ENCODE peak calls at places on chromosome 9, in nine cellular contexts. One of them, this sample, is unnamed. For H3K27me3, the result is how much of the 10 kb centered on the place peaks cover.

GRCh38 chr9:104794070-104794469 is 30.1 kb downstream of the NIPSNAP3B start:
- DNase-seq in H9: no peak
- DNase-seq in mesendoderm: no peak
- DNase-seq in CD8-positive, alpha-beta T cell: no peak
- DNase-seq in body of pancreas: no peak
- DNase-seq in PC-9: no peak
- DNase-seq in AG04450: no peak
- DNase-seq in GM23248: no peak
- DNase-seq in psoas muscle: no peak
- DNase-seq in this sample: no peak

GRCh38 chr9:114263853-114264510 is 58.9 kb upstream of the ORM1 start:
- DNase-seq in H9: peak
- DNase-seq in mesendoderm: peak
- DNase-seq in CD8-positive, alpha-beta T cell: no peak
- DNase-seq in body of pancreas: no peak
- DNase-seq in PC-9: no peak
- DNase-seq in AG04450: no peak
- DNase-seq in GM23248: no peak
- DNase-seq in psoas muscle: no peak
- DNase-seq in this sample: no peak

GRCh38 chr9:98342819-98343208 is 87.4 kb upstream of the TBC1D2 start:
- DNase-seq in H9: no peak
- DNase-seq in mesendoderm: no peak
- DNase-seq in CD8-positive, alpha-beta T cell: no peak
- DNase-seq in body of pancreas: no peak
- DNase-seq in PC-9: no peak
- DNase-seq in AG04450: no peak
- DNase-seq in GM23248: no peak
- DNase-seq in psoas muscle: no peak
- DNase-seq in this sample: no peak

GRCh38 chr9:112012026-112012902 is 115.7 kb downstream of the UGCG start:
- DNase-seq in H9: no peak
- DNase-seq in mesendoderm: no peak
- DNase-seq in CD8-positive, alpha-beta T cell: no peak
- DNase-seq in body of pancreas: peak
- DNase-seq in PC-9: peak
- DNase-seq in AG04450: peak
- DNase-seq in GM23248: peak
- DNase-seq in psoas muscle: peak
- DNase-seq in this sample: no peak

GRCh38 chr9:5799314-5799713 is 33.6 kb downstream of the ERMP1 start:
- DNase-seq in H9: no peak
- DNase-seq in mesendoderm: peak
- DNase-seq in CD8-positive, alpha-beta T cell: no peak
- DNase-seq in body of pancreas: peak
- DNase-seq in PC-9: peak
- DNase-seq in AG04450: peak
- DNase-seq in GM23248: peak
- DNase-seq in psoas muscle: no peak
- DNase-seq in this sample: no peak

GRCh38 chr9:95778957-95779356 is 96.5 kb upstream of the ERCC6L2 start:
- DNase-seq in H9: no peak
- DNase-seq in mesendoderm: no peak
- DNase-seq in CD8-positive, alpha-beta T cell: no peak
- DNase-seq in body of pancreas: peak
- DNase-seq in PC-9: no peak
- DNase-seq in AG04450: peak
- DNase-seq in GM23248: peak
- DNase-seq in psoas muscle: peak
- DNase-seq in this sample: no peak

GRCh38 chr9:114278881-114279570 is 43.9 kb upstream of the ORM1 start:
- DNase-seq in H9: no peak
- DNase-seq in mesendoderm: peak
- DNase-seq in CD8-positive, alpha-beta T cell: no peak
- DNase-seq in body of pancreas: no peak
- DNase-seq in PC-9: peak
- DNase-seq in AG04450: no peak
- DNase-seq in GM23248: peak
- DNase-seq in psoas muscle: peak
- DNase-seq in this sample: no peak

GRCh38 chr9:95516221-95516735 is 493 bp downstream of the PTCH1 start:
- DNase-seq in H9: no peak
- DNase-seq in mesendoderm: no peak
- DNase-seq in CD8-positive, alpha-beta T cell: no peak
- DNase-seq in body of pancreas: peak
- DNase-seq in PC-9: no peak
- DNase-seq in AG04450: no peak
- DNase-seq in GM23248: peak
- DNase-seq in psoas muscle: no peak
- DNase-seq in this sample: no peak

DNA sequence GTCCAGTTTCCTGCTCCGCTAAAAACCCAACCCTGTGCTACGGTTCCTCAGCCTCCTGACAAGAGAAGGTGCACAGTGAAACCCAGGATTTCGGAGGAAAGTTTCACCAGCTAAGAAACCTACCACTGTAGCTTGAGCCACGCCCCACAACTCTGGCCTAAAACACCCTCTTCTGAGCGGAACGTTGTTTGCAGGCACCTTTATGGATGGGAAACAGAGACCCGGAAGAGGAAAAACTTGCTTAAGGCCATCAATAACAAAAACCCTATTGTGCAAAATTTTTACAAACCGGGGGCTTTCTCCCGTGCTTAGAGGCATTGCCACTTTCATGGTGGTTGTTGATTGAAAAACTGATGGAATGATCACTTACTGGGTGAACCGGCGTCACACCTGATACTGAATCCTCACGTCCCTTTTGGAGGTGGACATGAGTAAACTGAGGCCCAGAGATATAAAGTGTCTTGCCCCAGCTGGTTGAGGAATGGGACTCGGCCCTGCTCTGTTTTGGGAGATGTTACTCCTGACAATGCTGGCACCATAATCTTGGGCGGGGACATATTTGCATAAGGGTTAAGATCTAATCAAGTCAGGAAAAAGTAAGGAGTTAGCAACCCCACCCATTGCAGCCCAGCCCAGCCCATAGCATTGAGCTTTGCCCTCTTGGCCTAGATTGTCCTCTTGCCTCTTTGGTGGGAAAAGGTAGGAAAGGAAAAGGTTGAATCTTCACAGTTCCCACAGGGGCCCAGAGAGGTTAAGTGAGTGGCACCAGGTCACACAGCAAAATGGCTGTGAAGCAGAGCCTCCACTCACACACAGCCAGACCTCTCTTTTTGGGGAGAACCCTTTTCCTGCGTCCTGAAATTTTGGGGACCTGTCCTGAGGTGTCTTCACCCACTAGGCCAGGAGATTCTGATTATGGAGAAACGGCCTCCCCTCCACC is 23.2 kb upstream of the PTGS1 start:
- DNase-seq in H9: no peak
- DNase-seq in mesendoderm: peak
- DNase-seq in CD8-positive, alpha-beta T cell: no peak
- DNase-seq in body of pancreas: peak
- DNase-seq in PC-9: peak
- DNase-seq in AG04450: no peak
- DNase-seq in GM23248: peak
- DNase-seq in psoas muscle: no peak
- DNase-seq in this sample: no peak
- H3K27me3 ChIP-seq in H9: under half
- H3K27me3 ChIP-seq in mesendoderm: under half
- H3K27me3 ChIP-seq in CD8-positive, alpha-beta T cell: under half
- H3K27me3 ChIP-seq in body of pancreas: under half
- H3K27me3 ChIP-seq in PC-9: under half
- H3K27me3 ChIP-seq in AG04450: under half
- H3K27me3 ChIP-seq in GM23248: under half
- H3K27me3 ChIP-seq in psoas muscle: under half
- H3K27me3 ChIP-seq in this sample: under half

GRCh38 chr9:26949604-26950003 is 2.6 kb upstream of the PLAA start:
- DNase-seq in H9: no peak
- DNase-seq in mesendoderm: peak
- DNase-seq in CD8-positive, alpha-beta T cell: no peak
- DNase-seq in body of pancreas: no peak
- DNase-seq in PC-9: no peak
- DNase-seq in AG04450: no peak
- DNase-seq in GM23248: peak
- DNase-seq in psoas muscle: no peak
- DNase-seq in this sample: no peak

GRCh38 chr9:26945591-26945990 is 1.5 kb downstream of the PLAA start:
- DNase-seq in H9: no peak
- DNase-seq in mesendoderm: peak
- DNase-seq in CD8-positive, alpha-beta T cell: no peak
- DNase-seq in body of pancreas: no peak
- DNase-seq in PC-9: no peak
- DNase-seq in AG04450: no peak
- DNase-seq in GM23248: peak
- DNase-seq in psoas muscle: no peak
- DNase-seq in this sample: no peak

GRCh38 chr9:26947736-26948135 is 694 bp upstream of the PLAA start:
- DNase-seq in H9: no peak
- DNase-seq in mesendoderm: peak
- DNase-seq in CD8-positive, alpha-beta T cell: no peak
- DNase-seq in body of pancreas: no peak
- DNase-seq in PC-9: no peak
- DNase-seq in AG04450: no peak
- DNase-seq in GM23248: peak
- DNase-seq in psoas muscle: no peak
- DNase-seq in this sample: no peak

GRCh38 chr9:26950521-26950920 is 3.5 kb upstream of the PLAA start:
- DNase-seq in H9: no peak
- DNase-seq in mesendoderm: no peak
- DNase-seq in CD8-positive, alpha-beta T cell: no peak
- DNase-seq in body of pancreas: no peak
- DNase-seq in PC-9: no peak
- DNase-seq in AG04450: no peak
- DNase-seq in GM23248: peak
- DNase-seq in psoas muscle: no peak
- DNase-seq in this sample: no peak

GRCh38 chr9:26946753-26947727 is at the start of gene PLAA:
- DNase-seq in H9: peak
- DNase-seq in mesendoderm: peak
- DNase-seq in CD8-positive, alpha-beta T cell: peak
- DNase-seq in body of pancreas: peak
- DNase-seq in PC-9: peak
- DNase-seq in AG04450: peak
- DNase-seq in GM23248: peak
- DNase-seq in psoas muscle: peak
- DNase-seq in this sample: peak
- H3K27me3 ChIP-seq in H9: under half
- H3K27me3 ChIP-seq in mesendoderm: under half
- H3K27me3 ChIP-seq in CD8-positive, alpha-beta T cell: under half
- H3K27me3 ChIP-seq in body of pancreas: under half
- H3K27me3 ChIP-seq in PC-9: under half
- H3K27me3 ChIP-seq in AG04450: under half
- H3K27me3 ChIP-seq in GM23248: under half
- H3K27me3 ChIP-seq in psoas muscle: under half
- H3K27me3 ChIP-seq in this sample: under half

DNA sequence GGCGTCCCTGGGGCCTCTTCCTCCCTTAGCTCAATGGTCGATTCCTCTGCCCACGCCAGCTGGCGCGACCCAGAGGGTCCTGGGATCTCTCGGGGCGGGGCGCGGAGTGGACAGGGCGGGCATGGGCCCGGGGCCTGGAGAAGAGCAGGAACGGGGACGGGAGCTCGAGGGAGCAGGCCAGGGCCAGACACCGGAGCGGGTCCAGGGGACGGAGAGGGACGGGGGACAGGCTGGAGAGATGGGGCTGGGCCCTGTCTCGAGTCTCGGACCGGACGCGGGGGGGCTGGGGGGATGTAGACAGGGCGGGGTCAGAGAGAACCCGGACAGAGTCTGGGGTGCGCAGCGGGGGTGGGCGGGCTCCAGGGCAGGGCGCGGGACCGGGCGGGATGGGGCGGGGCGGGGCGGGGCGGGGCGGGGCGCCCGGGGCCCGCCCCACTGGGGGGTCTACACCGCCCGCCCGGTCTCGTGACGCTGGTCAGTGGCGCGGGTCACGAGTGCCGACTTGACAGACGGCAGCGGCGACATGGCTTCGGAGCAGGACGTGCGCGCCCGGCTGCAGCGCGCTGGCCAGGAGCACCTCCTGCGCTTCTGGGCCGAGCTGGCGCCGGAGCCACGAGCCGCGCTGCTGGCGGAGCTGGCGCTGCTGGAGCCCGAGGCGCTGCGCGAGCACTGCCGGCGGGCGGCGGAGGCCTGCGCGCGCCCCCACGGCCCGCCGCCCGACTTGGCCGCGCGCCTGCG is at the start of gene UAP1L1:
- DNase-seq in H9: peak
- DNase-seq in mesendoderm: no peak
- DNase-seq in CD8-positive, alpha-beta T cell: peak
- DNase-seq in body of pancreas: peak
- DNase-seq in PC-9: peak
- DNase-seq in AG04450: no peak
- DNase-seq in GM23248: peak
- DNase-seq in psoas muscle: peak
- DNase-seq in this sample: peak
- H3K27me3 ChIP-seq in H9: under half
- H3K27me3 ChIP-seq in mesendoderm: under half
- H3K27me3 ChIP-seq in CD8-positive, alpha-beta T cell: under half
- H3K27me3 ChIP-seq in body of pancreas: under half
- H3K27me3 ChIP-seq in PC-9: under half
- H3K27me3 ChIP-seq in AG04450: under half
- H3K27me3 ChIP-seq in GM23248: under half
- H3K27me3 ChIP-seq in psoas muscle: under half
- H3K27me3 ChIP-seq in this sample: under half

GRCh38 chr9:127278372-127278771 is 13.8 kb downstream of the GARNL3 start:
- DNase-seq in H9: no peak
- DNase-seq in mesendoderm: no peak
- DNase-seq in CD8-positive, alpha-beta T cell: no peak
- DNase-seq in body of pancreas: no peak
- DNase-seq in PC-9: no peak
- DNase-seq in AG04450: no peak
- DNase-seq in GM23248: no peak
- DNase-seq in psoas muscle: no peak
- DNase-seq in this sample: no peak

GRCh38 chr9:127273350-127273749 is 8.8 kb downstream of the GARNL3 start:
- DNase-seq in H9: no peak
- DNase-seq in mesendoderm: no peak
- DNase-seq in CD8-positive, alpha-beta T cell: no peak
- DNase-seq in body of pancreas: no peak
- DNase-seq in PC-9: no peak
- DNase-seq in AG04450: no peak
- DNase-seq in GM23248: no peak
- DNase-seq in psoas muscle: no peak
- DNase-seq in this sample: no peak

GRCh38 chr9:127277770-127278169 is 13.2 kb downstream of the GARNL3 start:
- DNase-seq in H9: no peak
- DNase-seq in mesendoderm: no peak
- DNase-seq in CD8-positive, alpha-beta T cell: no peak
- DNase-seq in body of pancreas: no peak
- DNase-seq in PC-9: no peak
- DNase-seq in AG04450: no peak
- DNase-seq in GM23248: no peak
- DNase-seq in psoas muscle: no peak
- DNase-seq in this sample: no peak

GRCh38 chr9:127279717-127280285 is 15.2 kb downstream of the GARNL3 start:
- DNase-seq in H9: no peak
- DNase-seq in mesendoderm: no peak
- DNase-seq in CD8-positive, alpha-beta T cell: no peak
- DNase-seq in body of pancreas: peak
- DNase-seq in PC-9: no peak
- DNase-seq in AG04450: no peak
- DNase-seq in GM23248: no peak
- DNase-seq in psoas muscle: no peak
- DNase-seq in this sample: no peak

DNA sequence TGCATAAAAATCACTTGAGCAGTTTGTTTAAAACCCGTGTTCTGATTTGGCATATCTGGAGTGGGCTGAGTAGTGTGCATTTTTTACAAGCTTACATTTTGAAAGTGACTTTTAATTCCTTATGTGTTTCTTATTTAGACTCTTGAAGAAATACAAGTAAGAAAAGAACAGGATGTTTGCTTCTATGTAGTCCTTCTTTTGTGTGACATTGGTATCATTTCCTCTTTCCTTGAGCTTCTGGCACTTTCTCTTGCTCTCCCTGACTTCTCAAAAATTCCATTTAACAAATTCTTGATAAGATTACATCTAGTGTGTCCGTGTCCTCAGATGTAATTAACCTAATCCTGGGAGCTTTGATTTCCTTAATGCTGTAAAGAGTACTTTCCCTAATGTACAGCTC is 12.5 kb downstream of the GARNL3 start:
- DNase-seq in H9: no peak
- DNase-seq in mesendoderm: no peak
- DNase-seq in CD8-positive, alpha-beta T cell: no peak
- DNase-seq in body of pancreas: no peak
- DNase-seq in PC-9: no peak
- DNase-seq in AG04450: no peak
- DNase-seq in GM23248: no peak
- DNase-seq in psoas muscle: no peak
- DNase-seq in this sample: no peak
- H3K27me3 ChIP-seq in H9: under half
- H3K27me3 ChIP-seq in mesendoderm: under half
- H3K27me3 ChIP-seq in CD8-positive, alpha-beta T cell: under half
- H3K27me3 ChIP-seq in body of pancreas: under half
- H3K27me3 ChIP-seq in PC-9: under half
- H3K27me3 ChIP-seq in AG04450: under half
- H3K27me3 ChIP-seq in GM23248: under half
- H3K27me3 ChIP-seq in psoas muscle: under half
- H3K27me3 ChIP-seq in this sample: under half

This sample was measured in CD8-positive, alpha-beta memory T cell.